ENCODE peak calls at places on chromosomes 7 and 10, in eight cellular contexts. I, Q, K, T, X, E, C and G are unnamed samples.

GRCh38 chr10:34041871-34042270 is 707.4 kb upstream of the NRP1 start:
- DNase-seq in I (no peak), C (no peak), K (no peak), T (no peak), E (no peak), X (no peak), Q (no peak), G (no peak)

GRCh38 chr10:86368987-86369386 is 2.4 kb upstream of the GRID1 start:
- DNase-seq in I (no peak), T (peak; percentile 11), X (no peak), K (no peak), E (no peak), C (no peak), Q (no peak), G (no peak)

GRCh38 chr7:108045669-108046068 is 42.7 kb upstream of the LAMB1 start:
- DNase-seq in K (no peak), T (no peak), Q (no peak), X (no peak), E (no peak), C (no peak), I (no peak), G (no peak)

GRCh38 chr7:85806321-85806720 is 619.5 kb upstream of the SEMA3D start:
- DNase-seq in E (no peak), X (no peak), C (no peak), I (no peak), T (no peak), K (no peak), Q (peak; percentile 45), G (no peak)

GRCh38 chr7:100378114-100378760 is 5.0 kb downstream of the PILRA start:
- DNase-seq in X (no peak), Q (no peak), K (no peak), T (no peak), C (no peak), E (no peak), I (no peak), G (no peak)

GRCh38 chr7:28607179-28607578 is 194.9 kb downstream of the CREB5 start:
- DNase-seq in Q (no peak), C (no peak), K (no peak), E (no peak), I (no peak), X (no peak), T (no peak), G (no peak)

GRCh38 chr10:127932521-127933270 is 25.8 kb downstream of the PTPRE start:
- DNase-seq in I (no peak), T (no peak), K (no peak), X (no peak), Q (no peak), C (no peak), E (no peak), G (no peak)

GRCh38 chr10:29279779-29280535 is 8.9 kb upstream of the LYZL1 start:
- DNase-seq in X (no peak), E (no peak), C (no peak), Q (no peak), I (no peak), T (no peak), K (no peak), G (no peak)

GRCh38 chr10:58642283-58642682 is 129.6 kb downstream of the BICC1 start:
- DNase-seq in Q (peak; percentile 23), E (no peak), K (no peak), C (no peak), I (no peak), T (no peak), X (no peak), G (no peak)

GRCh38 chr7:118152149-118152548 is 31.8 kb upstream of the LSM8 start:
- DNase-seq in X (no peak), K (no peak), E (no peak), C (no peak), T (no peak), I (no peak), Q (no peak), G (peak; percentile 6)

GRCh38 chr10:35378547-35379210 is 42.4 kb downstream of the CCNY start:
- DNase-seq in E (no peak), X (peak; percentile 7), T (no peak), Q (no peak), K (no peak), I (no peak), C (no peak), G (no peak)

GRCh38 chr10:92181575-92181974 is 109.3 kb downstream of the CPEB3 start:
- DNase-seq in C (no peak), K (no peak), T (no peak), Q (no peak), I (no peak), E (peak; percentile 7), X (no peak), G (no peak)

GRCh38 chr10:14727389-14727918 is 47.2 kb downstream of the FAM107B start:
- DNase-seq in T (no peak), X (no peak), I (no peak), K (no peak), Q (no peak), C (no peak), E (no peak), G (no peak)

GRCh38 chr7:7972927-7973594 is 4.5 kb downstream of the GLCCI1 start:
- DNase-seq in I (no peak), Q (no peak), E (no peak), K (no peak), T (no peak), X (no peak), C (no peak), G (no peak)

GRCh38 chr7:45884136-45884535 is 4.2 kb upstream of the IGFBP1 start:
- DNase-seq in C (no peak), Q (no peak), E (no peak), X (no peak), T (no peak), K (no peak), I (no peak), G (no peak)

GRCh38 chr7:36620166-36620708 is 104.1 kb downstream of the AOAH start:
- DNase-seq in K (no peak), C (no peak), I (no peak), Q (no peak), T (no peak), X (no peak), E (no peak), G (peak; percentile 29)

GRCh38 chr7:156089222-156089621 is 277.0 kb upstream of the SHH start:
- DNase-seq in I (no peak), T (no peak), Q (no peak), X (no peak), K (no peak), C (no peak), E (no peak), G (no peak)

GRCh38 chr10:60434418-60435046 is 44.9 kb upstream of the ANK3 start:
- DNase-seq in E (peak; percentile 6), K (no peak), T (no peak), X (no peak), I (no peak), C (no peak), Q (peak; percentile 52), G (peak; percentile 32)

GRCh38 chr7:26857534-26858228 is 6.7 kb downstream of the SKAP2 start:
- DNase-seq in X (no peak), K (no peak), E (no peak), C (no peak), I (no peak), Q (no peak), T (peak; percentile 33), G (peak; percentile 51)

GRCh38 chr7:13099197-13099795 is 411.9 kb downstream of the ARL4A start:
- DNase-seq in C (no peak), X (no peak), E (peak; percentile 41), I (no peak), T (no peak), Q (peak; percentile 50), K (no peak), G (peak; percentile 78)

GRCh38 chr10:130022501-130023299 is 58.6 kb upstream of the EBF3 start:
- DNase-seq in I (no peak), C (no peak), Q (peak; percentile 45), K (no peak), T (no peak), X (no peak), E (no peak), G (no peak)